ENCODE peak calls at places on chromosomes 13 and 19, in four cellular contexts. J is right lobe of liver, W is adrenal gland, C is heart left ventricle. X is an unnamed sample.

GRCh38 chr13:55570371-55570770 is 1570.3 kb upstream of the PRR20A start:
- DNase-seq in J (no peak), W (no peak), C (no peak), X (no peak)

GRCh38 chr13:36712785-36713184 is 39.0 kb downstream of the SERTM1 start:
- DNase-seq in J (no peak), W (no peak), C (no peak), X (no peak)

GRCh38 chr19:41616785-41617621 is 9.9 kb downstream of the CEACAM4 start:
- DNase-seq in J (no peak), W (no peak), C (no peak), X (no peak)

GRCh38 chr13:74129500-74130144 is 4.6 kb downstream of the KLF12 start:
- DNase-seq in J (peak; percentile 58), W (no peak), C (peak; percentile 29), X (no peak)

GRCh38 chr13:92821324-92821723 is 405.3 kb upstream of the GPC6 start:
- DNase-seq in J (no peak), W (no peak), C (no peak), X (no peak)

GRCh38 chr13:81610613-81611012 is 1269.7 kb upstream of the SPRY2 start:
- DNase-seq in J (no peak), W (no peak), C (no peak), X (no peak)

GRCh38 chr13:68056816-68057710 is 826.9 kb upstream of the PCDH9 start:
- DNase-seq in J (peak; percentile 76), W (no peak), C (no peak), X (peak; percentile 2)

GRCh38 chr13:62524061-62524460 is 1108.4 kb upstream of the PCDH20 start:
- DNase-seq in J (no peak), W (no peak), C (no peak), X (no peak)

GRCh38 chr13:24063281-24063851 is 97.2 kb upstream of the SPATA13 start:
- DNase-seq in J (no peak), W (no peak), C (peak; percentile 72), X (no peak)

DNA sequence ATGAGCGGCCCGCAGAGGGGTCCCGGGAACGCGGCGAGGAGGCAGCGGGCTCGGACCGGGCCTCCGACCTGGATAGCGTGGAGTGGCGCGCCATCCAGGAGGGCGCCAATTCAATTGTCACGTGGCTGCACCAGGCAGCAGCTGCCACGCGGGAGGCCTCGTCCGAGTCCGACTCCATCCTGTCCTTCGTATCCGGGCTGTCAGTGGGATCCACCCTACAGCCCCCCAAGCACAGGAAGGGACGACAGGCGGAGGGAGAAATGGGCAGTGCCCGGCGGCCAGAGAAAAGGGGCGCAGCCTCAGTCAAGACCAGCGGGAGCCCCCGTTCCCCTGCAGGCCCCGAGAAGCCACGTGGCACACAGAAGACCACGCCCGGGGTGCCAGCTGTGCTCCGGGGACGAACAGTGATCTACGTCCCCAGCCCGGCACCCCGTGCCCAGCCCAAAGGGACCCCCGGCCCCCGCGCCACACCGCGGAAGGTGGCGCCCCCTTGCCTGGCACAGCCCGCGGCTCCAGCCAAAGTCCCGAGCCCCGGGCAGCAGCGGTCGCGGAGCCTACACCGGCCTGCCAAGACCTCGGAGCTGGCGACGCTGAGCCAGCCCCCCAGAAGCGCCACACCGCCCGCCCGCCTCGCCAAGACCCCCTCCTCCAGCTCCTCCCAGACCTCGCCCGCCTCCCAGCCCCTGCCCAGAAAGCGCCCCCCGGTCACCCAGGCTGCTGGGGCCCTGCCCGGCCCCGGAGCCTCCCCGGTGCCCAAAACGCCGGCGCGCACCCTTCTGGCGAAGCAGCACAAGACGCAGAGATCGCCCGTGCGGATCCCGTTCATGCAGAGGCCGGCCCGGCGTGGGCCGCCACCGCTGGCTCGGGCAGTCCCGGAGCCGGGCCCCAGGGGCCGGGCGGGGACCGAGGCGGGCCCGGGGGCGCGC is 10.5 kb downstream of the C19orf25 start:
- DNase-seq in J (no peak), W (no peak), C (no peak), X (peak; percentile 51)
- TF ChIP-seq POLR2A in J (no peak), W (no peak), C (no peak), X (no peak)

DNA sequence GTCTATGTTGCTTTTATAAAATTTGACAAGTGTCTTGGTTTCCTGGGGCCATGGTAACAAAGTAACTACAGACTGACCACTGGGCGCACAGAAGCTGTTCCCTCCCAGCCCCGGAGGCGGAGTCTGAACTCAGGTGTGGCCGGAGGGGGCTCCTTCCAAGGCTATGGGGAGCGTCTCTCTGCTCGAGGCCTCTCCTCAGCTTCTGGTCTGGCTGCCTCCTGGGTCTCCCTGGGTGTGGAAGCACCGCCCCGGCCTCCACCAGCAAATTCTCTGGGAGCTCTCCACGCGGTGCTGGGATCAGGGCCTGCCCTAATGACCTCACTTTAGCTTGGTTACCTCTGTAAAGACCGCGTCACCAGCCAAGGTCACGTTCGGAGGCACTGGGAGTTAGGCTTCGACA is 45.7 kb upstream of the F7 start:
- DNase-seq in J (no peak), W (no peak), C (no peak), X (no peak)
- TF ChIP-seq POLR2A in J (no peak), W (no peak), C (no peak), X (no peak)

DNA sequence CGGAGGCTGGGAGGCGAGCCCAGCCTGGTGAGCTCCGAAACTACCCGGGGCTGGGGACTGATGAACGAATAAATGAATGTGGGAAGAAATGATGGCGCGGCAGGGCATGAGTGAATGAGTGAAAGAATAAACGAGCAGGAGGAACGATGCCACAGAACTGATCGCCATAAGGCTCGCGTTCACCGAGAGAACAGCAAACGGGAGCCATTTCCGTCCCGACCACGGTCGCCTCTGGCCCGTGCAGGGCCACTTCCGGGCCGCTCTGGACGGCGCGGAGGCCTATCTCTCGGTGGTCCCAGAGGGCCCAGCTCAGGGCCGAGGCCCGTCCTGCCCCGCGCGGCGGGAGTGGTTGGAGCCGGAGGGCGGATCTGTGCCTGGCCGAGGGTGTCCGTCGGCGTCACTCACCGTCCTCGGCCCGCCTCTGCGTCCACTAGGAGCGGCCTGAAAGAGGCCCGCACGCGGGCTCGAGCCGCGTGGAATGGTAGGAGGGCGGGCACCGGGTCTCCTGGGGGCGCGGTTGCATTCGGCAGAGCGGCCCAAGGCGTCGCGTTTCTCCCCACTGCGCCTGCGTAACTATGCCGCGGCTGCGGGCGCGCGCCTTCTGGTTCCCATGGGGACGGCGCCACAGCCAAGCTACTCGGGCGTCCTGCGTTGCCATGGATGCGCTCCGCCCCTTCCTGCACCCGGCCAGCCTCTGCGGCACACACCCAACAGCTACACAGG is at the start of gene ZNF497:
- DNase-seq in J (peak; percentile 98), W (peak; percentile 97), C (peak; percentile 98), X (peak; percentile 98)
- TF ChIP-seq POLR2A in J (peak; percentile 82), W (peak; percentile 66), C (no peak), X (peak; percentile 92)

GRCh38 chr19:5696196-5697021 is 6.3 kb downstream of the RPL36 start:
- DNase-seq in J (peak; percentile 48), W (peak; percentile 41), C (no peak), X (no peak)

GRCh38 chr19:5694952-5695648 is 5.0 kb downstream of the RPL36 start:
- DNase-seq in J (no peak), W (no peak), C (no peak), X (no peak)

GRCh38 chr19:5697022-5697889 is 7.2 kb downstream of the RPL36 start:
- DNase-seq in J (no peak), W (peak; percentile 71), C (no peak), X (no peak)

GRCh38 chr19:5694167-5694951 is 4.3 kb downstream of the RPL36 start:
- DNase-seq in J (peak; percentile 50), W (no peak), C (no peak), X (no peak)

GRCh38 chr19:5695649-5696195 is 5.6 kb downstream of the RPL36 start:
- DNase-seq in J (peak; percentile 47), W (no peak), C (no peak), X (no peak)
- TF ChIP-seq POLR2A in J (no peak), W (no peak), C (no peak), X (no peak)

GRCh38 chr19:3083964-3084363 is 10.2 kb upstream of the GNA11 start:
- DNase-seq in J (no peak), W (no peak), C (no peak), X (no peak)
- TF ChIP-seq POLR2A in J (no peak), W (no peak), C (no peak), X (no peak)

DNA sequence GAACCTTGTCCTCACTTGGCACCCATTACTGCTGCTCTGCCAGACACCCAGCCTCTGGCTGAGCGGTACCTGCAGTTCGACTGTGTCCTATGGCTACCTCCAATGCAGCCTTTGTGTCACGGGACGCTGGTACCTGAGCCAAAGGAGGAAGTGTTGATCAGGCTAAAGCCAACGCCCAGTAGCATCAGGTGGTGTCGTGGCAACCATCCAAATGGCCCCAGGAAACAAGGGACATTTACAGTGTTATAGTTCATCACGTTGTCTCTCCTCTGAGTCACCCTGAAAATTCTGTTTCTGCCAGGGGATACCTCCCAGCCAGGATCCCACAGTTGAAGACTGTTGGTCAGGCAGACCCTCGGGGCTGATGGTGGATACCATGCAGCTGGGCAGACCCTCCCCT is 10.1 kb downstream of the RHPN2 start:
- DNase-seq in J (peak; percentile 77), W (no peak), C (no peak), X (no peak)
- TF ChIP-seq POLR2A in J (no peak), W (no peak), C (no peak), X (no peak)

DNA sequence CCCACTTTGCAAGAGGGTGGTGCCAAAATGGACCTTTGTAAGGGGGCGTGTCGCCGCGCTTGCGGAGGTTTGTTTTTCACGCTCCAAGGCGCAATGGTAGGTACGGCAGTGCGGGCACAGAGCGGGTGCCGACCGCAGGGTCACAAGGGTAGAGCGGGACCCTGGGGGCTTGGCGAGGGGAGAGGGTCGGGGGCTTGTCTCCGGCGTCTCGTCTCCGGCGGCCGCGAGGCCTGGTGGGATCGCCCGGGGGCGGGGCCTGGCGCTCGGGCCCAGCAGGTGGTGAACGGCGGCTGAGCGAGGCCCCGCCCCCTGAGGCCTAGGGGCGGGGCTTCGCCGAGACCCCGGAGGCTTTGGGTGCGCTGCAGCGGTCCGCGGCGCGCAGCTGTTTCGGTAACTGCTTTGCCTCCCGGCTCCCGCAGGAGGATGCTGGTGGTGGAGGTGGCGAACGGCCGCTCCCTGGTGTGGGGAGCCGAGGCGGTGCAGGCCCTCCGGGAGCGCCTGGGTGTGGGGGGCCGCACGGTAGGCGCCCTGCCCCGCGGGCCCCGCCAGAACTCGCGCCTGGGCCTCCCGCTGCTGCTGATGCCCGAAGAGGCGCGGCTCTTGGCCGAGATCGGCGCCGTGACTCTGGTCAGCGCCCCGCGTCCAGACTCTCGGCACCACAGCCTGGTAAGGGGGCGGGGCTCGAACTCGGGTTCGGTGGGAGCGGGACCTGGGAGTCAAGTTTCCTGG is at the start of gene TSEN34:
- DNase-seq in J (peak; percentile 93), W (peak; percentile 75), C (peak; percentile 91), X (peak; percentile 97)
- TF ChIP-seq POLR2A in J (peak; percentile 67), W (peak; percentile 74), C (peak; percentile 56), X (peak; percentile 53)

GRCh38 chr19:50333235-50333736 is 4.1 kb upstream of the KCNC3 start:
- DNase-seq in J (peak; percentile 94), W (peak; percentile 81), C (peak; percentile 94), X (peak; percentile 90)
- TF ChIP-seq POLR2A in J (peak; percentile 1), W (no peak), C (no peak), X (no peak)

DNA sequence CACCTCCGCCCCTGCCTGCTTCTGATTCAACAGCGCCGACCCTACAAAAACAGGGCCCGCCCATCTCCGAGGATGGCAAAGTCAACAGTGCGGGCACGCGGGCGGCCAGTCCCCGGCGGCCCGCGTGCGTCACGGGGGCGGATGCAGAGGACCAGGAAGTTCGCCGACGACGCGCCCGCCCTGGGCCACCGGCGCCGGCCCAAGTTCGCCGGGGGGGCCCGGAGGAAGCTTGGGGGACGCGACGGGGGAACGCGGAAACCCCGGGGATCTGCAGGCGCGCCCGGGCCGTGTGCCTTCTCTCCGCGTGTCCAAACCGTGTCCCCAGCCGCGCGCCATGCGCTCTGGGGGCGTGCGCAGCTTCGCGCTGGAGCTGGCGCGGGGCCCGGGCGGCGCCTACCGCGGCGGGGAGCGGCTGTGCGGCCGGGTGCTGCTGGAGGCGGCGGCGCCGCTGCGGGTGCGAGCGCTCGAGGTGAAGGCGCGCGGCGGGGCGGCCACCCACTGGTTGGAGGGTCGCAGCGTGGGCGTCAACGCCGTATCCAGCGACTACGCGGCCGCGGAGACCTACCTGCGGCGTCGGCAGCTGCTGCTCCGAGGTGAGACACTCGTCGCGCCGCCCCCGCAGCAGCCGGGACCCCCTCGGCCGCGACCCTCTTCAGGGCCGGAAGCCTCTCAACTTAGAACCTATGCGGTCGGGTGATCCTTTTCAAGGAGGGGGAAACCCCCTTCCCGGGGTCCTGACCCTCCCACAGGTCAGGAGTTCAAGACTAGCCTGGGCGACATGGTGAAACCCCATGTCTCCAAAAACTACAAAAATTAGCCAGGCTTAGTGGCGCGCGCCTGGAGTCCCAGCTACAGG is 6.8 kb upstream of the ARRDC2 start:
- DNase-seq in J (peak; percentile 79), W (peak; percentile 71), C (peak; percentile 92), X (peak; percentile 95)
- TF ChIP-seq POLR2A in J (peak; percentile 82), W (no peak), C (peak; percentile 83), X (peak; percentile 88)